ENCODE peak calls at places on chromosome 9, in four cellular contexts. J, O, H and B are unnamed samples.

GRCh38 chr9:34377402-34377741 is 674 bp upstream of the MYORG start:
- DNase-seq in J (no peak), O (no peak), H (peak), B (peak)

GRCh38 chr9:68808481-68808880 is 103.4 kb downstream of the PIP5K1B start:
- DNase-seq in J (no peak), O (no peak), H (no peak), B (no peak)

GRCh38 chr9:130332384-130332926 is 66.9 kb downstream of the HMCN2 start:
- DNase-seq in J (no peak), O (no peak), H (no peak), B (no peak)

GRCh38 chr9:113622600-113623400 is 159.3 kb downstream of the RGS3 start:
- DNase-seq in J (no peak), O (no peak), H (peak), B (no peak)

GRCh38 chr9:83927591-83927990 is 6.4 kb upstream of the KIF27 start:
- DNase-seq in J (no peak), O (no peak), H (no peak), B (no peak)

GRCh38 chr9:2267171-2267740 is 252.1 kb downstream of the SMARCA2 start:
- DNase-seq in J (no peak), O (peak), H (no peak), B (no peak)

GRCh38 chr9:128920381-128921058 is at the start of gene PHYHD1:
- DNase-seq in J (no peak), O (peak), H (no peak), B (peak)

GRCh38 chr9:93112116-93112863 is 16.3 kb downstream of the CARD19 start:
- DNase-seq in J (no peak), O (peak), H (no peak), B (peak)

GRCh38 chr9:87187656-87188055 is 240.3 kb upstream of the GAS1 start:
- DNase-seq in J (no peak), O (no peak), H (no peak), B (no peak)

GRCh38 chr9:21965401-21965951 is 28.7 kb downstream of the CDKN2A start:
- DNase-seq in J (no peak), O (peak), H (peak), B (peak)

GRCh38 chr9:8251566-8251965 is 452.0 kb upstream of the DMAC1 start:
- DNase-seq in J (no peak), O (no peak), H (no peak), B (no peak)

GRCh38 chr9:37677435-37677834 is 26.7 kb downstream of the FRMPD1 start:
- DNase-seq in J (no peak), O (no peak), H (no peak), B (no peak)

GRCh38 chr9:73039253-73039915 is 86.5 kb upstream of the ALDH1A1 start:
- DNase-seq in J (no peak), O (no peak), H (no peak), B (no peak)

GRCh38 chr9:128689293-128689770 is 310 bp downstream of the SET start:
- DNase-seq in J (no peak), O (peak), H (peak), B (peak)

GRCh38 chr9:20630241-20630943 is 8.1 kb upstream of the MLLT3 start:
- DNase-seq in J (no peak), O (no peak), H (no peak), B (no peak)

GRCh38 chr9:93621922-93622321 is 45.5 kb downstream of the PHF2 start:
- DNase-seq in J (no peak), O (no peak), H (no peak), B (no peak)

GRCh38 chr9:20684865-20685696 is 1.0 kb downstream of the FOCAD start:
- DNase-seq in J (peak), O (no peak), H (no peak), B (no peak)

GRCh38 chr9:133677126-133678010 is 41.2 kb downstream of the DBH start:
- DNase-seq in J (peak), O (no peak), H (no peak), B (no peak)